ENCODE peak calls at places on chromosomes 2 and 18, in nine cellular contexts. One of them, this sample, is unnamed. For H3K4me1, the result is how much of the 10 kb centered on the place peaks cover.

GRCh38 chr2:237473474-237474453 is 13.3 kb upstream of the MLPH start:
- DNase-seq in sigmoid colon: peak
- DNase-seq in stomach: no peak
- DNase-seq in spleen: no peak
- DNase-seq in breast epithelium: peak
- DNase-seq in upper lobe of left lung: peak
- DNase-seq in heart left ventricle: no peak
- DNase-seq in suprapubic skin: no peak
- DNase-seq in A549: no peak
- DNase-seq in this sample: no peak

GRCh38 chr2:160353166-160353565 is 140.4 kb downstream of the RBMS1 start:
- DNase-seq in upper lobe of left lung: no peak
- DNase-seq in A549: peak
- DNase-seq in stomach: no peak
- DNase-seq in spleen: no peak
- DNase-seq in breast epithelium: no peak
- DNase-seq in suprapubic skin: no peak
- DNase-seq in heart left ventricle: no peak
- DNase-seq in sigmoid colon: no peak
- DNase-seq in this sample: no peak

GRCh38 chr2:132766573-132766972 is 96.6 kb upstream of the LYPD1 start:
- DNase-seq in heart left ventricle: no peak
- DNase-seq in A549: no peak
- DNase-seq in upper lobe of left lung: no peak
- DNase-seq in sigmoid colon: no peak
- DNase-seq in breast epithelium: no peak
- DNase-seq in stomach: no peak
- DNase-seq in spleen: no peak
- DNase-seq in suprapubic skin: no peak
- DNase-seq in this sample: no peak

GRCh38 chr2:234366891-234367290 is 130.0 kb downstream of the ARL4C start:
- DNase-seq in suprapubic skin: no peak
- DNase-seq in upper lobe of left lung: peak
- DNase-seq in breast epithelium: no peak
- DNase-seq in sigmoid colon: no peak
- DNase-seq in A549: no peak
- DNase-seq in heart left ventricle: no peak
- DNase-seq in spleen: no peak
- DNase-seq in stomach: no peak
- DNase-seq in this sample: no peak

GRCh38 chr2:29317801-29318485 is 202.7 kb downstream of the CLIP4 start:
- DNase-seq in breast epithelium: no peak
- DNase-seq in sigmoid colon: no peak
- DNase-seq in spleen: no peak
- DNase-seq in heart left ventricle: no peak
- DNase-seq in A549: no peak
- DNase-seq in stomach: no peak
- DNase-seq in suprapubic skin: no peak
- DNase-seq in upper lobe of left lung: peak
- DNase-seq in this sample: no peak

GRCh38 chr2:116719841-116720240 is 1094.7 kb upstream of the DDX18 start:
- DNase-seq in A549: no peak
- DNase-seq in breast epithelium: no peak
- DNase-seq in stomach: no peak
- DNase-seq in upper lobe of left lung: no peak
- DNase-seq in sigmoid colon: no peak
- DNase-seq in suprapubic skin: no peak
- DNase-seq in spleen: no peak
- DNase-seq in heart left ventricle: no peak
- DNase-seq in this sample: no peak

GRCh38 chr2:127313359-127313758 is 19.4 kb upstream of the ERCC3 start:
- DNase-seq in heart left ventricle: no peak
- DNase-seq in stomach: no peak
- DNase-seq in sigmoid colon: no peak
- DNase-seq in breast epithelium: no peak
- DNase-seq in A549: no peak
- DNase-seq in suprapubic skin: no peak
- DNase-seq in upper lobe of left lung: no peak
- DNase-seq in spleen: no peak
- DNase-seq in this sample: no peak

GRCh38 chr2:30621836-30622235 is 174.8 kb downstream of the LCLAT1 start:
- DNase-seq in spleen: no peak
- DNase-seq in breast epithelium: no peak
- DNase-seq in heart left ventricle: no peak
- DNase-seq in stomach: no peak
- DNase-seq in A549: no peak
- DNase-seq in sigmoid colon: no peak
- DNase-seq in upper lobe of left lung: no peak
- DNase-seq in suprapubic skin: no peak
- DNase-seq in this sample: no peak

GRCh38 chr2:219765236-219765635 is 137.8 kb downstream of the SLC4A3 start:
- DNase-seq in heart left ventricle: no peak
- DNase-seq in stomach: no peak
- DNase-seq in A549: no peak
- DNase-seq in sigmoid colon: no peak
- DNase-seq in upper lobe of left lung: no peak
- DNase-seq in suprapubic skin: no peak
- DNase-seq in breast epithelium: no peak
- DNase-seq in spleen: no peak
- DNase-seq in this sample: no peak

GRCh38 chr2:231359948-231360347 is 35.6 kb upstream of the B3GNT7 start:
- DNase-seq in spleen: no peak
- DNase-seq in A549: no peak
- DNase-seq in sigmoid colon: peak
- DNase-seq in heart left ventricle: no peak
- DNase-seq in suprapubic skin: no peak
- DNase-seq in upper lobe of left lung: no peak
- DNase-seq in breast epithelium: no peak
- DNase-seq in stomach: no peak
- DNase-seq in this sample: no peak

GRCh38 chr2:4246364-4247131 is 543.2 kb downstream of the DCDC2C start:
- DNase-seq in suprapubic skin: no peak
- DNase-seq in spleen: no peak
- DNase-seq in sigmoid colon: no peak
- DNase-seq in upper lobe of left lung: no peak
- DNase-seq in A549: no peak
- DNase-seq in heart left ventricle: no peak
- DNase-seq in stomach: no peak
- DNase-seq in breast epithelium: no peak
- DNase-seq in this sample: no peak

GRCh38 chr2:230893881-230894781 is 29.4 kb downstream of the ITM2C start:
- DNase-seq in A549: no peak
- DNase-seq in stomach: no peak
- DNase-seq in breast epithelium: no peak
- DNase-seq in sigmoid colon: peak
- DNase-seq in suprapubic skin: no peak
- DNase-seq in upper lobe of left lung: peak
- DNase-seq in spleen: peak
- DNase-seq in heart left ventricle: peak
- DNase-seq in this sample: no peak

GRCh38 chr18:12034241-12035100 is 53.2 kb downstream of the IMPA2 start:
- DNase-seq in breast epithelium: peak
- DNase-seq in upper lobe of left lung: no peak
- DNase-seq in A549: no peak
- DNase-seq in spleen: no peak
- DNase-seq in suprapubic skin: no peak
- DNase-seq in sigmoid colon: peak
- DNase-seq in stomach: no peak
- DNase-seq in heart left ventricle: no peak
- DNase-seq in this sample: no peak

GRCh38 chr2:228334173-228334572 is 152.7 kb upstream of the SPHKAP start:
- DNase-seq in heart left ventricle: no peak
- DNase-seq in suprapubic skin: no peak
- DNase-seq in A549: no peak
- DNase-seq in sigmoid colon: no peak
- DNase-seq in upper lobe of left lung: no peak
- DNase-seq in spleen: no peak
- DNase-seq in stomach: no peak
- DNase-seq in breast epithelium: no peak
- DNase-seq in this sample: no peak

GRCh38 chr2:109595644-109596043 is 18.1 kb downstream of the SEPTIN10 start:
- DNase-seq in breast epithelium: no peak
- DNase-seq in heart left ventricle: no peak
- DNase-seq in sigmoid colon: no peak
- DNase-seq in upper lobe of left lung: no peak
- DNase-seq in stomach: no peak
- DNase-seq in suprapubic skin: no peak
- DNase-seq in spleen: no peak
- DNase-seq in A549: no peak
- DNase-seq in this sample: no peak

GRCh38 chr2:215619022-215619958 is 183.4 kb upstream of the FN1 start:
- DNase-seq in heart left ventricle: no peak
- DNase-seq in upper lobe of left lung: no peak
- DNase-seq in sigmoid colon: no peak
- DNase-seq in stomach: no peak
- DNase-seq in spleen: no peak
- DNase-seq in A549: peak
- DNase-seq in breast epithelium: no peak
- DNase-seq in suprapubic skin: no peak
- DNase-seq in this sample: no peak

GRCh38 chr2:160367887-160368286 is 125.7 kb downstream of the RBMS1 start:
- DNase-seq in sigmoid colon: no peak
- DNase-seq in spleen: no peak
- DNase-seq in A549: peak
- DNase-seq in breast epithelium: no peak
- DNase-seq in heart left ventricle: no peak
- DNase-seq in suprapubic skin: no peak
- DNase-seq in upper lobe of left lung: peak
- DNase-seq in stomach: no peak
- DNase-seq in this sample: no peak

GRCh38 chr2:160104115-160104514 is 41.7 kb upstream of the PLA2R1 start:
- DNase-seq in stomach: no peak
- DNase-seq in sigmoid colon: no peak
- DNase-seq in breast epithelium: no peak
- DNase-seq in upper lobe of left lung: no peak
- DNase-seq in A549: no peak
- DNase-seq in heart left ventricle: no peak
- DNase-seq in suprapubic skin: no peak
- DNase-seq in spleen: no peak
- DNase-seq in this sample: no peak

GRCh38 chr2:54750040-54750439 is 26.6 kb downstream of the EML6 start:
- DNase-seq in A549: no peak
- DNase-seq in heart left ventricle: no peak
- DNase-seq in suprapubic skin: no peak
- DNase-seq in breast epithelium: no peak
- DNase-seq in stomach: no peak
- DNase-seq in sigmoid colon: no peak
- DNase-seq in spleen: no peak
- DNase-seq in upper lobe of left lung: no peak
- DNase-seq in this sample: no peak

DNA sequence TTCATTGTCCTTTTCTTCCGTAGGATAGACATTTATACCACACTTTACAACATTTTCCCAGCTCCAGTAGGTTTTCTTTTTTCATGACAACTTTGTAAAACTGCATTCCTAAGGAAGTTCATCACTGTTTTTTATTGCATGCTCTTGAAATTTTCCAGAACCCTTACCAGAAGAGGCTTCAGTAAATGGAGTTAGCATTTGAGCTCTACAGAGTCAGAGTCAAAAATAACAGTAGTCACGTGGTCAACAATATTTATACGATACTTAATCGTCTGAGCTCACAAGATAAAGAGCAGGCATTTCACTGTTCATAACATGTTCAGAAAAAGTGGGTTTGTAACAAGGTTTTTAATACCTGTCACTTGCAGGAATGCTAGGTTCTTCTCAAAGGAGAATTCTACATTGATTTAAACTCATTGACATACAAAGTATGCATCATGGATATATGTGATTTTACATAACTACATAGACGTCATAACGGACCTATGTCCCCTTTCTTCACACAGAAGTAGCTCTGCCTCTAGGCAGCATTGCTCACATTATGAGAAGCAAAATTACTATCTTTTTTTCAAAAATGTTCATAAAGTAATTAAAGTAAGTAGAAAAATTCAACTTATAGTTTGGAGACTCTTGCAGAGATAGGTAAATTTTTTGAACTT is 187.0 kb upstream of the COL3A1 start:
- DNase-seq in sigmoid colon: no peak
- DNase-seq in A549: peak
- DNase-seq in upper lobe of left lung: no peak
- DNase-seq in spleen: no peak
- DNase-seq in stomach: no peak
- DNase-seq in breast epithelium: no peak
- DNase-seq in suprapubic skin: no peak
- DNase-seq in heart left ventricle: no peak
- DNase-seq in this sample: no peak
- H3K4me1 ChIP-seq in sigmoid colon: under half
- H3K4me1 ChIP-seq in A549: under half
- H3K4me1 ChIP-seq in upper lobe of left lung: under half
- H3K4me1 ChIP-seq in spleen: under half
- H3K4me1 ChIP-seq in stomach: under half
- H3K4me1 ChIP-seq in breast epithelium: under half
- H3K4me1 ChIP-seq in suprapubic skin: under half
- H3K4me1 ChIP-seq in heart left ventricle: under half
- H3K4me1 ChIP-seq in this sample: under half

GRCh38 chr2:240579771-240580614 is 6.5 kb upstream of the CAPN10 start:
- DNase-seq in stomach: peak
- DNase-seq in A549: peak
- DNase-seq in suprapubic skin: no peak
- DNase-seq in breast epithelium: peak
- DNase-seq in upper lobe of left lung: peak
- DNase-seq in heart left ventricle: peak
- DNase-seq in sigmoid colon: peak
- DNase-seq in spleen: peak
- DNase-seq in this sample: no peak
- TF ChIP-seq POLR2A in stomach: no peak
- TF ChIP-seq POLR2A in A549: no peak
- TF ChIP-seq POLR2A in suprapubic skin: no peak
- TF ChIP-seq POLR2A in breast epithelium: no peak
- TF ChIP-seq POLR2A in upper lobe of left lung: no peak
- TF ChIP-seq POLR2A in heart left ventricle: no peak
- TF ChIP-seq POLR2A in sigmoid colon: no peak
- TF ChIP-seq POLR2A in spleen: no peak
- TF ChIP-seq POLR2A in this sample: no peak

DNA sequence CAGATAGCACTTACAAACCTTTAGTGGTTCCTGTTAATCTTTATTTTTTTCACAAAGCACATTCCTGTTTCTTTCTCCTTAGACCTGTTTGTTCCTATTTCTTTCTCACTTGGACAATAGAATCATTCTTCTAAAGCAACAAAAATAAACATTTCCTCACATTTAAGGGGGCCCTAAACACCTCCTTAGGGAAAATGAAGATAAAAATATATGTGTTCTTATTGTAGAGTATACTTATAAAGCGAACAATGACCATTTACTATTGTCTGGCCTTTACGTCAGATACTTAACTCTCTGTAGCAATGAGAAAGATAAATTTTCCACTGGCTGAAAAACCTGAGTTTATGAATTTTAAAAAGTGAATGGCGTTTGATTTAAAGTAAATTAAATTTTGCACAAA is 234.6 kb downstream of the TCF4 start:
- DNase-seq in breast epithelium: no peak
- DNase-seq in upper lobe of left lung: no peak
- DNase-seq in A549: no peak
- DNase-seq in sigmoid colon: no peak
- DNase-seq in heart left ventricle: no peak
- DNase-seq in stomach: no peak
- DNase-seq in suprapubic skin: no peak
- DNase-seq in spleen: no peak
- DNase-seq in this sample: no peak
- H3K4me1 ChIP-seq in breast epithelium: under half
- H3K4me1 ChIP-seq in upper lobe of left lung: under half
- H3K4me1 ChIP-seq in A549: under half
- H3K4me1 ChIP-seq in sigmoid colon: under half
- H3K4me1 ChIP-seq in heart left ventricle: under half
- H3K4me1 ChIP-seq in stomach: under half
- H3K4me1 ChIP-seq in suprapubic skin: under half
- H3K4me1 ChIP-seq in spleen: under half
- H3K4me1 ChIP-seq in this sample: under half

GRCh38 chr2:212811946-212812345 is 273.3 kb upstream of the ERBB4 start:
- DNase-seq in breast epithelium: no peak
- DNase-seq in heart left ventricle: no peak
- DNase-seq in upper lobe of left lung: no peak
- DNase-seq in suprapubic skin: no peak
- DNase-seq in spleen: no peak
- DNase-seq in A549: no peak
- DNase-seq in sigmoid colon: no peak
- DNase-seq in stomach: no peak
- DNase-seq in this sample: no peak
- TF ChIP-seq POLR2A in breast epithelium: no peak
- TF ChIP-seq POLR2A in heart left ventricle: no peak
- TF ChIP-seq POLR2A in upper lobe of left lung: no peak
- TF ChIP-seq POLR2A in suprapubic skin: no peak
- TF ChIP-seq POLR2A in spleen: no peak
- TF ChIP-seq POLR2A in A549: no peak
- TF ChIP-seq POLR2A in sigmoid colon: no peak
- TF ChIP-seq POLR2A in stomach: no peak
- TF ChIP-seq POLR2A in this sample: no peak

This sample was measured in testis.